ENCODE peak calls at places on chromosomes 11 and 22, in nine cellular contexts. T, D, R, K, J, Y, V, P and L are unnamed samples.
A peak's percentile ranks its signal among the peaks of the same experiment; 100 is the strongest.

GRCh38 chr11:61948505-61948904 is 1.6 kb upstream of the BEST1 start:
- DNase-seq in T (no peak), R (no peak), D (no peak), P (peak; percentile 53), K (no peak), Y (no peak), J (no peak), V (no peak), L (no peak)

GRCh38 chr22:41330169-41330568 is 28.8 kb downstream of the ZC3H7B start:
- DNase-seq in P (no peak), J (no peak), D (no peak), Y (no peak), K (no peak), V (no peak), R (no peak), T (no peak), L (no peak)

GRCh38 chr11:107857550-107858216 is 904 bp downstream of the SLC35F2 start:
- DNase-seq in D (peak; percentile 69), J (peak; percentile 59), R (no peak), V (no peak), T (peak; percentile 11), K (no peak), P (peak; percentile 48), Y (no peak), L (no peak)

GRCh38 chr11:44927174-44927661 is 23.5 kb downstream of the TP53I11 start:
- DNase-seq in P (peak; percentile 80), R (no peak), T (peak; percentile 78), J (peak; percentile 75), D (peak; percentile 82), Y (peak; percentile 90), K (peak; percentile 38), V (peak; percentile 65), L (peak; percentile 73)

GRCh38 chr11:132539590-132540368 is 992.5 kb downstream of the OPCML start:
- DNase-seq in Y (no peak), T (no peak), R (no peak), V (no peak), P (no peak), D (no peak), J (no peak), K (no peak), L (no peak)

GRCh38 chr11:126181939-126182730 is 29.3 kb downstream of the RPUSD4 start:
- DNase-seq in R (no peak), Y (peak; percentile 41), P (no peak), J (no peak), K (no peak), V (no peak), D (no peak), T (no peak), L (no peak)

GRCh38 chr11:33449798-33450197 is 192.6 kb downstream of the HIPK3 start:
- DNase-seq in K (no peak), R (no peak), P (no peak), V (no peak), Y (no peak), T (no peak), D (no peak), J (no peak), L (no peak)

GRCh38 chr11:77039491-77040400 is 5.5 kb downstream of the B3GNT6 start:
- DNase-seq in V (peak; percentile 46), K (no peak), P (peak; percentile 54), R (no peak), Y (no peak), D (peak; percentile 70), T (peak; percentile 56), J (no peak), L (peak; percentile 65)

GRCh38 chr22:27638329-27639179 is 163.0 kb downstream of the MN1 start:
- DNase-seq in V (no peak), P (no peak), K (no peak), R (no peak), T (no peak), J (no peak), D (no peak), Y (no peak), L (no peak)

GRCh38 chr22:25563757-25564319 is 637 bp upstream of the GRK3 start:
- DNase-seq in K (peak; percentile 45), Y (no peak), D (no peak), P (peak; percentile 67), R (no peak), J (no peak), T (no peak), V (peak; percentile 37), L (peak; percentile 34)

GRCh38 chr11:68099474-68100405 is 21.4 kb downstream of the CHKA start:
- DNase-seq in K (no peak), T (no peak), Y (no peak), D (peak; percentile 77), V (peak; percentile 79), J (no peak), R (no peak), P (no peak), L (peak; percentile 50)

GRCh38 chr11:130315354-130315970 is 745 bp upstream of the ZBTB44 start:
- DNase-seq in T (peak; percentile 31), Y (peak; percentile 93), K (no peak), V (peak; percentile 67), J (no peak), D (peak; percentile 82), R (no peak), P (peak; percentile 70), L (peak; percentile 56)

GRCh38 chr11:110095554-110095953 is 2.4 kb downstream of the ZC3H12C start:
- DNase-seq in D (no peak), T (no peak), V (no peak), J (no peak), P (no peak), K (no peak), Y (no peak), R (no peak), L (no peak)

GRCh38 chr22:35604671-35605457 is 12.3 kb downstream of the MB start:
- DNase-seq in V (peak; percentile 55), T (no peak), K (no peak), R (no peak), D (no peak), P (no peak), Y (no peak), J (no peak), L (no peak)

GRCh38 chr11:121741954-121742361 is 289.2 kb upstream of the SORL1-AS1 start:
- DNase-seq in R (peak; percentile 42), T (no peak), P (peak; percentile 94), D (no peak), K (peak; percentile 81), V (no peak), J (peak; percentile 91), Y (no peak), L (no peak)

GRCh38 chr11:59186130-59186594 is 14.2 kb downstream of the DTX4 start:
- DNase-seq in T (peak; percentile 53), K (no peak), P (no peak), V (peak; percentile 65), D (peak; percentile 76), Y (no peak), R (no peak), J (no peak), L (peak; percentile 77)

GRCh38 chr11:117620659-117621058 is 176.4 kb downstream of the DSCAML1 start:
- DNase-seq in J (no peak), P (no peak), R (no peak), K (no peak), Y (no peak), D (no peak), V (no peak), T (no peak), L (no peak)

GRCh38 chr11:111479666-111480065 is 32.5 kb downstream of the BTG4 start:
- DNase-seq in P (no peak), V (no peak), T (no peak), K (no peak), Y (no peak), J (no peak), D (no peak), R (no peak), L (no peak)
- TF ChIP-seq CTCF in P (no peak), V (no peak), T (peak; percentile 58), K (no peak), Y (no peak), J (peak; percentile 30), D (no peak), R (no peak), L (no peak)

DNA sequence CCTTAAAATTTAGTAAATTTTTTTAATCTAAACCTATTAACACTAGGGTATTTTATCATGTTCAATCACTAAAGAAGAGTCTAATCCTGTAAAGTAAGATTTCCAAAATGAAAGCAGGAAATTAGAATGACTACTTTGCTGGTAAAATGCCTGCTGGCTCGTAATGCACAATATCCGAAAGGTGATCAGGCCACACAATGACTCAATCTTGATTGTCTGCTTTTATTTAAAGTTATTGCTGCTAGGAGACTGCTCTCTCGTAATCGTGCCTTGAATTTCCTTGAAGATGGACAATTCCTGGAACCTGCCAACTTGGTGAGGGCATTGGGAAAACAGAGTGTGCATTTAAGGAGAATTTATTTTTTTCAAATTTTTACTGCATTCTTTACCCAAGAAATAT is 1786.5 kb upstream of the RAG2 start:
- DNase-seq in R (no peak), D (no peak), K (no peak), T (no peak), J (no peak), Y (no peak), P (no peak), V (no peak), L (no peak)
- TF ChIP-seq CTCF in R (no peak), D (no peak), K (no peak), T (no peak), J (no peak), Y (no peak), P (no peak), V (no peak), L (no peak)

DNA sequence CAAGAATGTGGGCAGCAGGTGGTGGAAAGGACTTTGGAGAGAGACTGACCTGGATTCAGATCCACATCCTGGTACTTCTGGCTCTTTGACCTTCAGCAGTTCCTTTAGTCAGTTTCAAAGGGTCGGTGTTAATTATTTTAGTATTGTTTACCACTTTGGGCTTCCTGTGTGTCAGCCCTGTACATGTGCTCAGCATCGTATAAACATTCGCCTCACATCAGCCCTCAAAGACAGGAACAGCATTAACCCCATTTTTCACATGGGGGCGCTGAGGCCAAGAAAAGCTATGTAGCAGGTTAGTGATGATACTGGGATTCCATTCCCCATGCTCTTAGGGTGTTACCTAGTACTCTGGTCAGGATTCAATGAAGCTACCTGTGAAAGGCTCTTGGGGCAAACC is 72.1 kb upstream of the YWHAH start:
- DNase-seq in Y (peak; percentile 4), R (no peak), D (no peak), K (no peak), V (peak; percentile 27), J (no peak), T (peak; percentile 41), P (no peak), L (no peak)
- TF ChIP-seq CTCF in Y (no peak), R (no peak), D (peak; percentile 11), K (no peak), V (no peak), J (no peak), T (no peak), P (no peak), L (peak; percentile 19)

DNA sequence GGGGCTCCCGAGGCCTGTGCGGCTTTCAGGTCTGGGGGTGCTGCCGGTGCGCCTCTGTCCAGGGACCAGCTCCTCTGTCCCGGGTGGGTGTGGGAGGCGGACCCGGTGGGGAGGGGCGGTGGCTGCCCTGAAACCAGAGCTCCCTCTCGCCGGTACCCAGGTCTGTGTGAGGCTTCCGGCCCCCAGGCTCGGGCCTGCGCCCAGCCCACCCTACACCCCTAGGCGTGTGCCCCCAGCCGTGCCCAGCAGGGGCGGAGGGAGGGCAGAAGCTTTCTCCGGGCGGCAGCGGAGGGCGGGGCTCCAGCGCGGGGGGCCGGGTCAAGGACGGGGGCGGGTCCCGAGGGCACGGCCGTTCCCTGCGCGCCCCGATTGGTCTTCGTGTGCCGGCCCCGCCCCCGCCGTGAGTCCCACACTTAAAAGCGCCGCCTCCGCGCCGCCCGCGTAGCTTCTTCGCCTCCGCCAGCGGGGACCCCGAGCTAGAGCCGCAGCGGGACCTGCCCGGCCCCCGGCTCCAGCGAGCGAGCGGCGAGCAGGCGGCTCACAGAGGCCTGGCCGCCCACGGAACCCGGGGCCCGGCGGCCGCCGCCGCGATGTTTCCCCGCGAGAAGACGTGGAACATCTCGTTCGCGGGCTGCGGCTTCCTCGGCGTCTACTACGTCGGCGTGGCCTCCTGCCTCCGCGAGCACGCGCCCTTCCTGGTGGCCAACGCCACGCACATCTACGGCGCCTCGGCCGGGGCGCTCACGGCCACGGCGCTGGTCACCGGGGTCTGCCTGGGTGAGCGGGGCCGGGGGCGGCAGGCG is 616 bp downstream of the PNPLA2 start:
- DNase-seq in D (peak; percentile 97), V (peak; percentile 94), J (peak; percentile 91), Y (peak; percentile 98), K (peak; percentile 89), P (peak; percentile 97), R (no peak), T (peak; percentile 88), L (peak; percentile 97)
- TF ChIP-seq CTCF in D (peak; percentile 15), V (peak; percentile 56), J (peak; percentile 28), Y (no peak), K (peak; percentile 58), P (no peak), R (peak; percentile 7), T (no peak), L (no peak)